ENCODE peak calls at places on chromosomes 5 and 9, in five cellular contexts. G is SK-N-SH, M is HCT116, E is GM23338, N is stomach. R is an unnamed sample. For H3K4me1, the result is how much of the 10 kb centered on the place peaks cover.

GRCh38 chr9:115615821-115616665 is 498.1 kb upstream of the TNC start:
- DNase-seq in E (no peak), G (peak), M (no peak), N (no peak), R (no peak)

GRCh38 chr9:126605792-126606482 is 7.8 kb upstream of the LMX1B start:
- DNase-seq in E (no peak), G (peak), M (no peak), N (no peak), R (no peak)

GRCh38 chr9:86222667-86223066 is 36.8 kb downstream of the C9orf153 start:
- DNase-seq in M (no peak), G (no peak), N (no peak), E (no peak), R (no peak)

GRCh38 chr9:92983984-92984589 is 36.8 kb downstream of the FGD3 start:
- DNase-seq in N (no peak), M (peak), G (no peak), E (peak), R (no peak)

GRCh38 chr5:56270568-56271392 is 37.6 kb upstream of the ANKRD55 start:
- DNase-seq in M (peak), E (peak), N (peak), G (peak), R (peak)

GRCh38 chr5:11468334-11469039 is 435.8 kb downstream of the CTNND2 start:
- DNase-seq in N (no peak), G (no peak), E (no peak), M (no peak), R (no peak)

GRCh38 chr5:132089363-132089762 is 15.8 kb downstream of the CSF2 start:
- DNase-seq in E (no peak), G (no peak), M (no peak), N (no peak), R (no peak)

GRCh38 chr5:3344671-3345070 is 251.0 kb upstream of the IRX1 start:
- DNase-seq in M (no peak), N (no peak), G (no peak), E (no peak), R (peak)

GRCh38 chr5:36686881-36687280 is 80.5 kb downstream of the SLC1A3 start:
- DNase-seq in M (no peak), N (no peak), E (no peak), G (no peak), R (no peak)

GRCh38 chr9:134187110-134187531 is 22.8 kb upstream of the RNU6ATAC start:
- DNase-seq in N (no peak), G (peak), E (peak), M (no peak), R (peak)

GRCh38 chr5:20102291-20102690 is 114.3 kb upstream of the CDH18 start:
- DNase-seq in G (no peak), M (no peak), N (no peak), E (no peak), R (no peak)

GRCh38 chr5:148682283-148683026 is 28.1 kb upstream of the HTR4 start:
- DNase-seq in M (no peak), G (no peak), N (no peak), E (no peak), R (no peak)

GRCh38 chr5:69238760-69239251 is 4.1 kb downstream of the CDK7 start:
- DNase-seq in N (no peak), G (no peak), M (peak), E (no peak), R (no peak)

GRCh38 chr5:108380531-108381021 is 1.3 kb downstream of the FBXL17 start:
- DNase-seq in M (no peak), N (peak), G (peak), E (peak), R (peak)

DNA sequence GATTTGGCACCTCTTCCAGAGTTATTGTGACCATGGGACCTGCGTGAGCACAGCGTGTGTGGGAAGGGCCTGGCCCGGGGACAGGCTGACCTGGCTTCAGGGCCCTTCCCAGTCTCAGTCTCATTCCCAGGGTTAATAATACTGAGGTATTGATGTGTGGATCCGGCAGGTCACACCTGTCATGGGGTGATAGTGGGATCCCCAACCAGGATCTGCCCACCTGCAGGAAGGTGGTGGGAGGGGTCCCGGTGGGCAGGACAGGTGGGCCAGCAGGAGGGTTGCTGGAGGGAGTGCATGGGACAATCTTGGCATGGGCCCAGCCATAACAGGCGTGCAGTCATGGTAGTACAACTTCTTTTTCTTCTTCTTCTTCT is 55.4 kb downstream of the COL15A1 start:
- DNase-seq in E (no peak), N (no peak), M (no peak), G (no peak), R (no peak)
- TF ChIP-seq CTCF in E (no peak), N (no peak), M (no peak), G (no peak), R (no peak)

DNA sequence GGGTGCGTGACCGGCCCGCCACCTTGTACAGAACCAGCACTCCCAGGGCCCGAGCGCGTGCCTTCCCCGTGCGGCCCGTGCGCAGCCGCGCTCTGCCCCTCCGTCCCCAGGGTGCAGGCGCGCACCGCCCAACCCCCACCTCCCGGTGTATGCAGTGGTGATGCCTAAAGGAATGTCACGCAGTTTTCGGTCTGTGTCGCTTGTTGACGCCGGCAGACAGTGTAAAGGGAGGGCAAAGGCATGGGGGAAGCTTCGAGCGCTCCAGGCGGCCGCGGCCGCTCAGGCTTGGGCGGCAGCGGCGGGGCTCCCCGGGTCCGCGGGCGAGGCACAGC is 1.3 kb downstream of the LRRC26 start:
- DNase-seq in G (no peak), E (peak), N (no peak), M (no peak), R (no peak)
- H3K4me1 ChIP-seq in G (under half), E (under half), N (half or more), M (under half), R (under half)

DNA sequence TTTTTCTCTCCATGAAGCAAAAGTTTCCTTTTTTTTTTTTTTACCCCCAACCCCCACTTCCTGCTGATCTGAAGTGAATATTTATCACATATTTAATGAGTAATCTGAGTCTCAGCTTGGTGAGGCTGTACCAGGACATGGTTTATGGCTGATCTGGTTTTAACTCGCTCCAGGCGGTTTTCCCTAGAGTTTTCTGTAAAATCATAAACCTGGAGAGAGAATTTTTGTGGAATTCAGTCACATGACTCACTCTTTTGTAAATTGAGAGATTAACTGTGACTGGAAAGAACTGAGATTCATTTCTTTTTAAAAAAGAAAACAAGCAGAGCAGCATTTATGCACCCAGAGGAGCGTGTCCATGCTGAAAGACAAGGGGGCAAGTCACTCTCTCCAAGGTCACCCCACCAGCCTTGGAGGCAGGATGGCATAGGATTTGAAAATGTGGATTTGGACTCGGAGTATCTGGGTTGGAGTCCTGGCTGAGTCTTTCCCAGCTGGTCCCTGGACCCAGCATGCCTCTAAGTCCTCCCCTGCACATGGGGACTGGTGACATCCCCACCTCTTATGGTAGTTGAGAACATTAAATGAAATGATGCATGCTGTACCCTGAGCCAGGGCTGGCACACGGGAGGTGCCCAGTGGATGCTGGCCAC is 81.8 kb downstream of the ZNF618 start:
- DNase-seq in E (no peak), N (no peak), M (no peak), G (no peak), R (no peak)
- TF ChIP-seq POLR2AphosphoS5 in E (no peak), N (peak), M (no peak), G (no peak), R (no peak)

DNA sequence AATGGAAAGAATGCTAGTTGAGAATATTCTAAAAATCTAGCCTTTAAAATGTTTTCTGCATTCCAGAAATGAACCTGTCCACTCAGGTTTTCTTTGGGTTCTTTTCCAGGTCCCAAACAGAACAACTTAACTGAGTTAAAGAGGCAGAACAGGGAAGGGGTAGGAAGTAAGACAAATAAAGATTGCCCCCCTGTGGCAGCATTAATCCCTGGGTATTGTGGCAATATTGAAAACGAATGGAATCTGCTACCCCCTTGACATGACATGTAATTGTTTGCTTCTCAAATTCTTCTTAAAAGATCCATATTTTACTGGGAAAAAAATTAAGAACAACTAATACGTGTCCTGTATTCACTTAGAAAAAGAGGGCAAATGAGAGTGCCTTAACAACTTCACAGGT is 9.3 kb upstream of the RBM22 start:
- DNase-seq in E (peak), G (peak), N (no peak), M (no peak), R (no peak)
- TF ChIP-seq CTCF in E (peak), G (peak), N (no peak), M (peak), R (no peak)

R was measured in spleen.